ENCODE peak calls at places on chromosomes 6 and 20, in ten cellular contexts. One of them, this sample, is unnamed.

GRCh38 chr6:150841697-150842096 is 23.8 kb upstream of the MTHFD1L start:
- DNase-seq in astrocyte of the cerebellum: no peak
- DNase-seq in brain microvascular endothelial cell: no peak
- DNase-seq in lower leg skin: no peak
- DNase-seq in HepG2: no peak
- DNase-seq in spleen: no peak
- DNase-seq in uterus: no peak
- DNase-seq in neural progenitor cell: no peak
- DNase-seq in tibial artery: no peak
- DNase-seq in foreskin fibroblast: no peak
- DNase-seq in this sample: no peak

GRCh38 chr6:131946404-131946991 is 4.7 kb downstream of the CCN2 start:
- DNase-seq in astrocyte of the cerebellum: peak; percentile 63
- DNase-seq in brain microvascular endothelial cell: peak; percentile 71
- DNase-seq in lower leg skin: no peak
- DNase-seq in HepG2: peak; percentile 50
- DNase-seq in spleen: no peak
- DNase-seq in uterus: no peak
- DNase-seq in neural progenitor cell: no peak
- DNase-seq in tibial artery: no peak
- DNase-seq in foreskin fibroblast: no peak
- DNase-seq in this sample: no peak

GRCh38 chr6:8215631-8216030 is 113.3 kb upstream of the EEF1E1 start:
- DNase-seq in astrocyte of the cerebellum: no peak
- DNase-seq in brain microvascular endothelial cell: peak; percentile 40
- DNase-seq in lower leg skin: no peak
- DNase-seq in HepG2: no peak
- DNase-seq in spleen: no peak
- DNase-seq in uterus: no peak
- DNase-seq in neural progenitor cell: no peak
- DNase-seq in tibial artery: no peak
- DNase-seq in foreskin fibroblast: peak; percentile 58
- DNase-seq in this sample: no peak

GRCh38 chr20:33601016-33601415 is 61.1 kb upstream of the C20orf144 start:
- DNase-seq in astrocyte of the cerebellum: no peak
- DNase-seq in brain microvascular endothelial cell: no peak
- DNase-seq in lower leg skin: no peak
- DNase-seq in HepG2: no peak
- DNase-seq in spleen: no peak
- DNase-seq in uterus: no peak
- DNase-seq in neural progenitor cell: no peak
- DNase-seq in tibial artery: no peak
- DNase-seq in foreskin fibroblast: no peak
- DNase-seq in this sample: no peak

GRCh38 chr6:13681305-13682061 is 30.2 kb downstream of the RANBP9 start:
- DNase-seq in astrocyte of the cerebellum: no peak
- DNase-seq in brain microvascular endothelial cell: no peak
- DNase-seq in lower leg skin: no peak
- DNase-seq in HepG2: no peak
- DNase-seq in spleen: no peak
- DNase-seq in uterus: no peak
- DNase-seq in neural progenitor cell: no peak
- DNase-seq in tibial artery: no peak
- DNase-seq in foreskin fibroblast: no peak
- DNase-seq in this sample: no peak

GRCh38 chr6:152233547-152234320 is 403.4 kb downstream of the SYNE1 start:
- DNase-seq in astrocyte of the cerebellum: no peak
- DNase-seq in brain microvascular endothelial cell: no peak
- DNase-seq in lower leg skin: no peak
- DNase-seq in HepG2: no peak
- DNase-seq in spleen: no peak
- DNase-seq in uterus: no peak
- DNase-seq in neural progenitor cell: no peak
- DNase-seq in tibial artery: no peak
- DNase-seq in foreskin fibroblast: no peak
- DNase-seq in this sample: no peak

GRCh38 chr20:20413801-20414200 is 45.9 kb downstream of the INSM1 start:
- DNase-seq in astrocyte of the cerebellum: no peak
- DNase-seq in brain microvascular endothelial cell: no peak
- DNase-seq in lower leg skin: no peak
- DNase-seq in HepG2: no peak
- DNase-seq in spleen: no peak
- DNase-seq in uterus: no peak
- DNase-seq in neural progenitor cell: peak; percentile 62
- DNase-seq in tibial artery: no peak
- DNase-seq in foreskin fibroblast: no peak
- DNase-seq in this sample: no peak

GRCh38 chr6:128822271-128822670 is 60.7 kb upstream of the LAMA2 start:
- DNase-seq in astrocyte of the cerebellum: peak; percentile 2
- DNase-seq in brain microvascular endothelial cell: peak; percentile 21
- DNase-seq in lower leg skin: no peak
- DNase-seq in HepG2: no peak
- DNase-seq in spleen: peak; percentile 56
- DNase-seq in uterus: no peak
- DNase-seq in neural progenitor cell: no peak
- DNase-seq in tibial artery: no peak
- DNase-seq in foreskin fibroblast: peak; percentile 3
- DNase-seq in this sample: no peak

GRCh38 chr6:113083947-113084346 is 736.8 kb downstream of the RFPL4B start:
- DNase-seq in astrocyte of the cerebellum: no peak
- DNase-seq in brain microvascular endothelial cell: no peak
- DNase-seq in lower leg skin: no peak
- DNase-seq in HepG2: no peak
- DNase-seq in spleen: no peak
- DNase-seq in uterus: no peak
- DNase-seq in neural progenitor cell: no peak
- DNase-seq in tibial artery: no peak
- DNase-seq in foreskin fibroblast: no peak
- DNase-seq in this sample: no peak

GRCh38 chr6:113094781-113095180 is 747.7 kb downstream of the RFPL4B start:
- DNase-seq in astrocyte of the cerebellum: no peak
- DNase-seq in brain microvascular endothelial cell: peak; percentile 34
- DNase-seq in lower leg skin: no peak
- DNase-seq in HepG2: no peak
- DNase-seq in spleen: no peak
- DNase-seq in uterus: no peak
- DNase-seq in neural progenitor cell: no peak
- DNase-seq in tibial artery: no peak
- DNase-seq in foreskin fibroblast: peak; percentile 37
- DNase-seq in this sample: no peak

GRCh38 chr6:113092795-113093194 is 745.7 kb downstream of the RFPL4B start:
- DNase-seq in astrocyte of the cerebellum: no peak
- DNase-seq in brain microvascular endothelial cell: no peak
- DNase-seq in lower leg skin: no peak
- DNase-seq in HepG2: no peak
- DNase-seq in spleen: no peak
- DNase-seq in uterus: no peak
- DNase-seq in neural progenitor cell: no peak
- DNase-seq in tibial artery: no peak
- DNase-seq in foreskin fibroblast: no peak
- DNase-seq in this sample: no peak

DNA sequence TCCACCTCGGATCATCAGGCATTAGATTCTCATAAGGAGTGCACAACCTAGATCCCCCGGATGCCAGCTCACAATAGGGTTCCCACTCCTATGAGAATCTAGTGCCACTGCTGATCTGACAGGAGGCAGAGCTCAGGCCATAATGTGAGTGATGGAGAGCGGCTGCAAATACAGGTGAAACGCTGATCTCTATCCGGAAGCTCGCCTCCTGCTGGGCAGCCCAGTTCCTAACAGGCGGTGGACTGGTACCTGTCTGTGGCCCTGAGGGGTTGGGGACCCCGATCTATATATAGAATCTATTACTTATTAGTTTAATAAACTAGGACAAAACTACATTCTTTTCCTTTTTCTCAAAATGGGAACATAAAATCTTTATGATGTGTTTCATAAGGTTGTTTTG is 741.9 kb downstream of the RFPL4B start:
- DNase-seq in astrocyte of the cerebellum: no peak
- DNase-seq in brain microvascular endothelial cell: no peak
- DNase-seq in lower leg skin: no peak
- DNase-seq in HepG2: peak; percentile 9
- DNase-seq in spleen: no peak
- DNase-seq in uterus: no peak
- DNase-seq in neural progenitor cell: no peak
- DNase-seq in tibial artery: no peak
- DNase-seq in foreskin fibroblast: no peak
- DNase-seq in this sample: no peak
- TF ChIP-seq CTCF in astrocyte of the cerebellum: no peak
- TF ChIP-seq CTCF in brain microvascular endothelial cell: no peak
- TF ChIP-seq CTCF in lower leg skin: no peak
- TF ChIP-seq CTCF in HepG2: peak; percentile 41
- TF ChIP-seq CTCF in spleen: no peak
- TF ChIP-seq CTCF in uterus: no peak
- TF ChIP-seq CTCF in neural progenitor cell: peak; percentile 25
- TF ChIP-seq CTCF in tibial artery: no peak
- TF ChIP-seq CTCF in foreskin fibroblast: no peak
- TF ChIP-seq CTCF in this sample: no peak

GRCh38 chr6:568954-569523 is 87.9 kb downstream of the HUS1B start:
- DNase-seq in astrocyte of the cerebellum: no peak
- DNase-seq in brain microvascular endothelial cell: no peak
- DNase-seq in lower leg skin: no peak
- DNase-seq in HepG2: no peak
- DNase-seq in spleen: no peak
- DNase-seq in uterus: no peak
- DNase-seq in neural progenitor cell: no peak
- DNase-seq in tibial artery: no peak
- DNase-seq in foreskin fibroblast: no peak
- DNase-seq in this sample: no peak

GRCh38 chr6:571892-572291 is 85.0 kb downstream of the HUS1B start:
- DNase-seq in astrocyte of the cerebellum: no peak
- DNase-seq in brain microvascular endothelial cell: no peak
- DNase-seq in lower leg skin: no peak
- DNase-seq in HepG2: no peak
- DNase-seq in spleen: no peak
- DNase-seq in uterus: no peak
- DNase-seq in neural progenitor cell: no peak
- DNase-seq in tibial artery: no peak
- DNase-seq in foreskin fibroblast: no peak
- DNase-seq in this sample: no peak

GRCh38 chr6:570812-571211 is 86.1 kb downstream of the HUS1B start:
- DNase-seq in astrocyte of the cerebellum: no peak
- DNase-seq in brain microvascular endothelial cell: no peak
- DNase-seq in lower leg skin: no peak
- DNase-seq in HepG2: no peak
- DNase-seq in spleen: no peak
- DNase-seq in uterus: no peak
- DNase-seq in neural progenitor cell: no peak
- DNase-seq in tibial artery: no peak
- DNase-seq in foreskin fibroblast: no peak
- DNase-seq in this sample: no peak

GRCh38 chr6:563863-564262 is 93.0 kb downstream of the HUS1B start:
- DNase-seq in astrocyte of the cerebellum: no peak
- DNase-seq in brain microvascular endothelial cell: no peak
- DNase-seq in lower leg skin: no peak
- DNase-seq in HepG2: no peak
- DNase-seq in spleen: no peak
- DNase-seq in uterus: no peak
- DNase-seq in neural progenitor cell: no peak
- DNase-seq in tibial artery: no peak
- DNase-seq in foreskin fibroblast: no peak
- DNase-seq in this sample: no peak

DNA sequence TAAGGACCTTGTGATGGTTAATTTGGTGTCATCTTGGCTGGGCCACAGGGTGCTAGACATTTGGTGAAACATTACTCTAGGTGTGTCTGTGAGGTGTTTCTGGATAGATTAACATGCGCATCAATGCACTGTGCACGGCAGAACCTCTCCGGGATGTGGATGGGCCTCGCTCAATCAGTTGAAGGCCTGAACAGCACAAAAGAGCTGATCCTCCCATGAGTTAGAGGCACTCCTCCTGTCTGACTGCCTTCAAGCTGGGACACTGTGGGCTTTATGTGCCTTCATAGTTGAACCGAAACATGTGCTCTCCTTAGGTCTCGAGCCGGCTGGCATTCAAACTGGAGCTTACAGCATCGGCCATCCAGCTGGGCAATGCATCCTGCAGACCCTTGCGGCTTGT is 88.8 kb downstream of the HUS1B start:
- DNase-seq in astrocyte of the cerebellum: no peak
- DNase-seq in brain microvascular endothelial cell: no peak
- DNase-seq in lower leg skin: no peak
- DNase-seq in HepG2: no peak
- DNase-seq in spleen: no peak
- DNase-seq in uterus: no peak
- DNase-seq in neural progenitor cell: no peak
- DNase-seq in tibial artery: no peak
- DNase-seq in foreskin fibroblast: no peak
- DNase-seq in this sample: no peak
- H3K4me3 ChIP-seq in astrocyte of the cerebellum: no peak overlapping the region
- H3K4me3 ChIP-seq in brain microvascular endothelial cell: no peak overlapping the region
- H3K4me3 ChIP-seq in lower leg skin: no peak overlapping the region
- H3K4me3 ChIP-seq in HepG2: no peak overlapping the region
- H3K4me3 ChIP-seq in spleen: no peak overlapping the region
- H3K4me3 ChIP-seq in uterus: no peak overlapping the region
- H3K4me3 ChIP-seq in neural progenitor cell: no peak overlapping the region
- H3K4me3 ChIP-seq in tibial artery: no peak overlapping the region
- H3K4me3 ChIP-seq in foreskin fibroblast: no peak overlapping the region
- H3K4me3 ChIP-seq in this sample: no peak overlapping the region

DNA sequence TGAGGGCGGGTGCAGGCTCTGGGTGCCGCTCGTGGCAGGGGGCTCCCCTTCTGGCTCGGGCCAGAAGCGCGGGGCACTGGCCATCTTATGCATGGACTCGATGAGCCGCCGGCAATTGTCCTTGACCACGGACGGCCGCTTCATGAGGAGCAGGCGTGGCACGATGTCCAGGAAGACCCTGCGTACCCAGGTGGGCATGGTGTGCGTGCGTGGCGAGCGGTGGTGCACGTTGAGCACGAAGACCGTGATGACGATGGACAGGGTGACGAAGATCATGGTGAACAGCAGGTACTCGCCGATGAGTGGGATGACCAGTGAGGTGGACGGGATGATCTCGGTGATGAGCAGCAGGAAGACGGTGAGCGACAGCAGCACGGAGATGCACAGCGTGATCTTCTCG is 11.0 kb downstream of the CHRNA4 start:
- DNase-seq in astrocyte of the cerebellum: no peak
- DNase-seq in brain microvascular endothelial cell: no peak
- DNase-seq in lower leg skin: no peak
- DNase-seq in HepG2: no peak
- DNase-seq in spleen: no peak
- DNase-seq in uterus: no peak
- DNase-seq in neural progenitor cell: no peak
- DNase-seq in tibial artery: no peak
- DNase-seq in foreskin fibroblast: no peak
- DNase-seq in this sample: no peak
- TF ChIP-seq CTCF in astrocyte of the cerebellum: no peak
- TF ChIP-seq CTCF in brain microvascular endothelial cell: no peak
- TF ChIP-seq CTCF in lower leg skin: no peak
- TF ChIP-seq CTCF in HepG2: no peak
- TF ChIP-seq CTCF in spleen: no peak
- TF ChIP-seq CTCF in uterus: no peak
- TF ChIP-seq CTCF in neural progenitor cell: no peak
- TF ChIP-seq CTCF in tibial artery: no peak
- TF ChIP-seq CTCF in foreskin fibroblast: no peak
- TF ChIP-seq CTCF in this sample: no peak

DNA sequence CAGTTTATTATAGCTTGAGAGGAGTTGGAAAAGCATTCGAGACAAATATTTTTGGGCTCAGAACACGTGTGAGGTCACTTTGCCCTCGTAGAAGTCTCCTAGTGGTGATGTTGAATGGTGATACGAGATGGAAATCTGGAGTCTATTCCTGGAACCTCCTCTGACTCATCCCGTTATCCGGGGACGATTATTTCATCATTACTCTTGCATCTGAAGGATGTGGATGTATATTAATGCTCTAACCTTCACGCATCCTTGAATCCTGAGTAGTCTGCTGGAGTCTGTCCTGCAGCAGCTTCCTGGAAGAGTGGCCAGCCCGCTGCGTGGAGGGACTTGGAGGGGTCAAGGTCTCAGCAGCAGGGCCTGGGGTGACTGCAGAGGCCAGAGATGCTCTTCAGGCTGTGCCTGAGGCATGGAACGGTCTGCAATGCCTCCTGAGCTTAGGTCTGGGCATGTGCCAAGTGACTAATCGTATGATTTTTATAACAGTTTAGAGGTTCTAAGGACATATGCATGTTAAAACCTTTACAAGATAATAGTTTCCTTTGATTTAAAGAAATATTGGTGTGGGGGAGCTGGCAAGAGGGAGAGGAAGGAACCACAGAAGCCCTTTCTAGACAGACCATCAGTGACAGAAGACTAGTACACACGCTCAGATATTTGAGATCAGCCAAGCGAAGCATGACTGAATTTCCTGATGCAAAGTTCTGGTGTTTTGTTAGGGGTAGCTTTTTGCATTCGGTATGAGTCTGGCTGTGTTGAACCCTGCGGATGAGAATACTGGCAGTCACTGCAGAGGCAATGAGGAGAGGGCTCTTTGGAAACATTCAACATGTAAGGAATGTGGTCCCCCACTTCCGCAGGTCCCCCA is 400.2 kb downstream of the QKI start:
- DNase-seq in astrocyte of the cerebellum: peak; percentile 48
- DNase-seq in brain microvascular endothelial cell: peak; percentile 77
- DNase-seq in lower leg skin: no peak
- DNase-seq in HepG2: no peak
- DNase-seq in spleen: no peak
- DNase-seq in uterus: peak; percentile 48
- DNase-seq in neural progenitor cell: no peak
- DNase-seq in tibial artery: no peak
- DNase-seq in foreskin fibroblast: peak; percentile 77
- DNase-seq in this sample: no peak
- H3K4me3 ChIP-seq in astrocyte of the cerebellum: no peak overlapping the region
- H3K4me3 ChIP-seq in brain microvascular endothelial cell: no peak overlapping the region
- H3K4me3 ChIP-seq in lower leg skin: no peak overlapping the region
- H3K4me3 ChIP-seq in HepG2: no peak overlapping the region
- H3K4me3 ChIP-seq in spleen: no peak overlapping the region
- H3K4me3 ChIP-seq in uterus: no peak overlapping the region
- H3K4me3 ChIP-seq in neural progenitor cell: no peak overlapping the region
- H3K4me3 ChIP-seq in tibial artery: no peak overlapping the region
- H3K4me3 ChIP-seq in foreskin fibroblast: no peak overlapping the region
- H3K4me3 ChIP-seq in this sample: no peak overlapping the region

This sample was measured in LNCaP clone FGC.